ENCODE peak calls at places on chromosomes 13 and 19, in nine cellular contexts. One of them, this sample, is unnamed.

GRCh38 chr19:43711751-43712355 is 4.0 kb upstream of the IRGC start:
- DNase-seq in heart right ventricle: no peak
- DNase-seq in cardiac muscle cell: no peak
- DNase-seq in CD4-positive, alpha-beta T cell: no peak
- DNase-seq in NCI-H774: no peak
- DNase-seq in activated CD4-positive, alpha-beta T cell treated with anti-CD3 and anti-CD28 coated beads, Interleukin-2, amount 50 U/mL, for 48 hours: no peak
- DNase-seq in T-helper 2 cell: no peak
- DNase-seq in WTC11: no peak
- DNase-seq in NCI-H345: no peak
- DNase-seq in this sample: peak; percentile 28

GRCh38 chr13:49213539-49213938 is 6.6 kb upstream of the MLNR start:
- DNase-seq in CD4-positive, alpha-beta T cell: no peak
- DNase-seq in heart right ventricle: no peak
- DNase-seq in activated CD4-positive, alpha-beta T cell treated with anti-CD3 and anti-CD28 coated beads, Interleukin-2, amount 50 U/mL, for 48 hours: no peak
- DNase-seq in T-helper 2 cell: no peak
- DNase-seq in NCI-H345: no peak
- DNase-seq in WTC11: no peak
- DNase-seq in NCI-H774: no peak
- DNase-seq in cardiac muscle cell: no peak
- DNase-seq in this sample: no peak

GRCh38 chr13:23462815-23463559 is 29.5 kb upstream of the SACS start:
- DNase-seq in CD4-positive, alpha-beta T cell: no peak
- DNase-seq in WTC11: no peak
- DNase-seq in NCI-H345: no peak
- DNase-seq in NCI-H774: no peak
- DNase-seq in heart right ventricle: no peak
- DNase-seq in cardiac muscle cell: no peak
- DNase-seq in T-helper 2 cell: no peak
- DNase-seq in activated CD4-positive, alpha-beta T cell treated with anti-CD3 and anti-CD28 coated beads, Interleukin-2, amount 50 U/mL, for 48 hours: no peak
- DNase-seq in this sample: no peak

GRCh38 chr13:26377038-26377437 is 123.1 kb downstream of the CDK8 start:
- DNase-seq in NCI-H345: no peak
- DNase-seq in heart right ventricle: no peak
- DNase-seq in NCI-H774: no peak
- DNase-seq in CD4-positive, alpha-beta T cell: no peak
- DNase-seq in cardiac muscle cell: peak; percentile 29
- DNase-seq in activated CD4-positive, alpha-beta T cell treated with anti-CD3 and anti-CD28 coated beads, Interleukin-2, amount 50 U/mL, for 48 hours: no peak
- DNase-seq in T-helper 2 cell: no peak
- DNase-seq in WTC11: peak; percentile 60
- DNase-seq in this sample: no peak

GRCh38 chr13:26895081-26895807 is 134.7 kb upstream of the GPR12 start:
- DNase-seq in NCI-H774: no peak
- DNase-seq in T-helper 2 cell: no peak
- DNase-seq in cardiac muscle cell: peak; percentile 20
- DNase-seq in heart right ventricle: no peak
- DNase-seq in WTC11: peak; percentile 21
- DNase-seq in NCI-H345: no peak
- DNase-seq in activated CD4-positive, alpha-beta T cell treated with anti-CD3 and anti-CD28 coated beads, Interleukin-2, amount 50 U/mL, for 48 hours: no peak
- DNase-seq in CD4-positive, alpha-beta T cell: no peak
- DNase-seq in this sample: no peak

GRCh38 chr13:92823059-92823458 is 403.5 kb upstream of the GPC6 start:
- DNase-seq in NCI-H345: peak; percentile 44
- DNase-seq in heart right ventricle: no peak
- DNase-seq in activated CD4-positive, alpha-beta T cell treated with anti-CD3 and anti-CD28 coated beads, Interleukin-2, amount 50 U/mL, for 48 hours: no peak
- DNase-seq in CD4-positive, alpha-beta T cell: no peak
- DNase-seq in NCI-H774: peak; percentile 10
- DNase-seq in T-helper 2 cell: no peak
- DNase-seq in cardiac muscle cell: no peak
- DNase-seq in WTC11: no peak
- DNase-seq in this sample: no peak

GRCh38 chr19:38710416-38710702 is 33.9 kb downstream of the CAPN12 start:
- DNase-seq in NCI-H774: no peak
- DNase-seq in CD4-positive, alpha-beta T cell: no peak
- DNase-seq in WTC11: no peak
- DNase-seq in cardiac muscle cell: no peak
- DNase-seq in activated CD4-positive, alpha-beta T cell treated with anti-CD3 and anti-CD28 coated beads, Interleukin-2, amount 50 U/mL, for 48 hours: no peak
- DNase-seq in NCI-H345: no peak
- DNase-seq in heart right ventricle: no peak
- DNase-seq in T-helper 2 cell: no peak
- DNase-seq in this sample: no peak

GRCh38 chr13:97627566-97627965 is 193.6 kb downstream of the RAP2A start:
- DNase-seq in WTC11: peak; percentile 26
- DNase-seq in activated CD4-positive, alpha-beta T cell treated with anti-CD3 and anti-CD28 coated beads, Interleukin-2, amount 50 U/mL, for 48 hours: no peak
- DNase-seq in CD4-positive, alpha-beta T cell: no peak
- DNase-seq in NCI-H345: no peak
- DNase-seq in heart right ventricle: peak; percentile 25
- DNase-seq in cardiac muscle cell: peak; percentile 96
- DNase-seq in NCI-H774: no peak
- DNase-seq in T-helper 2 cell: no peak
- DNase-seq in this sample: no peak

GRCh38 chr13:45575146-45575829 is 40.3 kb downstream of the ERICH6B start:
- DNase-seq in WTC11: no peak
- DNase-seq in CD4-positive, alpha-beta T cell: no peak
- DNase-seq in heart right ventricle: no peak
- DNase-seq in NCI-H774: no peak
- DNase-seq in cardiac muscle cell: no peak
- DNase-seq in NCI-H345: no peak
- DNase-seq in activated CD4-positive, alpha-beta T cell treated with anti-CD3 and anti-CD28 coated beads, Interleukin-2, amount 50 U/mL, for 48 hours: no peak
- DNase-seq in T-helper 2 cell: no peak
- DNase-seq in this sample: no peak

GRCh38 chr13:77637583-77637982 is 59.9 kb upstream of the SLAIN1 start:
- DNase-seq in WTC11: no peak
- DNase-seq in NCI-H345: peak; percentile 91
- DNase-seq in T-helper 2 cell: no peak
- DNase-seq in NCI-H774: no peak
- DNase-seq in activated CD4-positive, alpha-beta T cell treated with anti-CD3 and anti-CD28 coated beads, Interleukin-2, amount 50 U/mL, for 48 hours: no peak
- DNase-seq in cardiac muscle cell: no peak
- DNase-seq in heart right ventricle: no peak
- DNase-seq in CD4-positive, alpha-beta T cell: no peak
- DNase-seq in this sample: no peak

GRCh38 chr19:19550454-19550842 is 12.4 kb downstream of the CILP2 start:
- DNase-seq in cardiac muscle cell: peak; percentile 78
- DNase-seq in WTC11: no peak
- DNase-seq in NCI-H774: no peak
- DNase-seq in T-helper 2 cell: no peak
- DNase-seq in CD4-positive, alpha-beta T cell: no peak
- DNase-seq in heart right ventricle: no peak
- DNase-seq in activated CD4-positive, alpha-beta T cell treated with anti-CD3 and anti-CD28 coated beads, Interleukin-2, amount 50 U/mL, for 48 hours: no peak
- DNase-seq in NCI-H345: no peak
- DNase-seq in this sample: no peak

GRCh38 chr19:34017024-34017423 is 155.3 kb upstream of the LSM14A start:
- DNase-seq in NCI-H774: no peak
- DNase-seq in activated CD4-positive, alpha-beta T cell treated with anti-CD3 and anti-CD28 coated beads, Interleukin-2, amount 50 U/mL, for 48 hours: no peak
- DNase-seq in CD4-positive, alpha-beta T cell: no peak
- DNase-seq in T-helper 2 cell: no peak
- DNase-seq in heart right ventricle: no peak
- DNase-seq in NCI-H345: no peak
- DNase-seq in WTC11: no peak
- DNase-seq in cardiac muscle cell: no peak
- DNase-seq in this sample: no peak

GRCh38 chr13:24502567-24503375 is 9.8 kb downstream of the PARP4 start:
- DNase-seq in NCI-H774: no peak
- DNase-seq in CD4-positive, alpha-beta T cell: no peak
- DNase-seq in heart right ventricle: peak; percentile 32
- DNase-seq in WTC11: no peak
- DNase-seq in activated CD4-positive, alpha-beta T cell treated with anti-CD3 and anti-CD28 coated beads, Interleukin-2, amount 50 U/mL, for 48 hours: no peak
- DNase-seq in cardiac muscle cell: peak; percentile 43
- DNase-seq in NCI-H345: peak; percentile 7
- DNase-seq in T-helper 2 cell: no peak
- DNase-seq in this sample: peak; percentile 62

GRCh38 chr19:30664358-30665058 is 292.3 kb downstream of the ZNF536 start:
- DNase-seq in NCI-H774: no peak
- DNase-seq in T-helper 2 cell: no peak
- DNase-seq in CD4-positive, alpha-beta T cell: no peak
- DNase-seq in WTC11: peak; percentile 35
- DNase-seq in NCI-H345: no peak
- DNase-seq in cardiac muscle cell: peak; percentile 8
- DNase-seq in heart right ventricle: peak; percentile 63
- DNase-seq in activated CD4-positive, alpha-beta T cell treated with anti-CD3 and anti-CD28 coated beads, Interleukin-2, amount 50 U/mL, for 48 hours: no peak
- DNase-seq in this sample: no peak

GRCh38 chr19:737591-738093 is 13.3 kb upstream of the MISP start:
- DNase-seq in CD4-positive, alpha-beta T cell: peak; percentile 71
- DNase-seq in activated CD4-positive, alpha-beta T cell treated with anti-CD3 and anti-CD28 coated beads, Interleukin-2, amount 50 U/mL, for 48 hours: peak; percentile 67
- DNase-seq in T-helper 2 cell: peak; percentile 36
- DNase-seq in NCI-H345: no peak
- DNase-seq in cardiac muscle cell: peak; percentile 53
- DNase-seq in WTC11: peak; percentile 87
- DNase-seq in heart right ventricle: peak; percentile 59
- DNase-seq in NCI-H774: no peak
- DNase-seq in this sample: peak; percentile 72

GRCh38 chr19:35074426-35075201 is 33.1 kb downstream of the HPN start:
- DNase-seq in T-helper 2 cell: no peak
- DNase-seq in activated CD4-positive, alpha-beta T cell treated with anti-CD3 and anti-CD28 coated beads, Interleukin-2, amount 50 U/mL, for 48 hours: no peak
- DNase-seq in heart right ventricle: no peak
- DNase-seq in CD4-positive, alpha-beta T cell: no peak
- DNase-seq in NCI-H345: no peak
- DNase-seq in NCI-H774: no peak
- DNase-seq in WTC11: no peak
- DNase-seq in cardiac muscle cell: no peak
- DNase-seq in this sample: no peak

GRCh38 chr13:47628666-47629065 is 372.4 kb downstream of the SUCLA2 start:
- DNase-seq in WTC11: no peak
- DNase-seq in T-helper 2 cell: no peak
- DNase-seq in NCI-H774: no peak
- DNase-seq in cardiac muscle cell: no peak
- DNase-seq in CD4-positive, alpha-beta T cell: no peak
- DNase-seq in NCI-H345: no peak
- DNase-seq in activated CD4-positive, alpha-beta T cell treated with anti-CD3 and anti-CD28 coated beads, Interleukin-2, amount 50 U/mL, for 48 hours: no peak
- DNase-seq in heart right ventricle: no peak
- DNase-seq in this sample: no peak

GRCh38 chr19:49938662-49939061 is 9.4 kb upstream of the NUP62 start:
- DNase-seq in WTC11: no peak
- DNase-seq in NCI-H774: no peak
- DNase-seq in heart right ventricle: no peak
- DNase-seq in activated CD4-positive, alpha-beta T cell treated with anti-CD3 and anti-CD28 coated beads, Interleukin-2, amount 50 U/mL, for 48 hours: no peak
- DNase-seq in CD4-positive, alpha-beta T cell: no peak
- DNase-seq in cardiac muscle cell: no peak
- DNase-seq in T-helper 2 cell: no peak
- DNase-seq in NCI-H345: no peak
- DNase-seq in this sample: no peak

GRCh38 chr13:44715287-44716224 is 139.4 kb upstream of the TSC22D1 start:
- DNase-seq in cardiac muscle cell: peak; percentile 37
- DNase-seq in heart right ventricle: no peak
- DNase-seq in NCI-H774: no peak
- DNase-seq in T-helper 2 cell: no peak
- DNase-seq in CD4-positive, alpha-beta T cell: no peak
- DNase-seq in activated CD4-positive, alpha-beta T cell treated with anti-CD3 and anti-CD28 coated beads, Interleukin-2, amount 50 U/mL, for 48 hours: no peak
- DNase-seq in NCI-H345: no peak
- DNase-seq in WTC11: no peak
- DNase-seq in this sample: no peak

GRCh38 chr13:21458457-21458815 is 667 bp downstream of the ZDHHC20 start:
- DNase-seq in NCI-H774: no peak
- DNase-seq in NCI-H345: peak; percentile 53
- DNase-seq in CD4-positive, alpha-beta T cell: peak; percentile 45
- DNase-seq in WTC11: peak; percentile 67
- DNase-seq in T-helper 2 cell: no peak
- DNase-seq in heart right ventricle: peak; percentile 35
- DNase-seq in cardiac muscle cell: no peak
- DNase-seq in activated CD4-positive, alpha-beta T cell treated with anti-CD3 and anti-CD28 coated beads, Interleukin-2, amount 50 U/mL, for 48 hours: peak; percentile 53
- DNase-seq in this sample: peak; percentile 68

GRCh38 chr19:34995551-34995950 is 4.6 kb upstream of the GRAMD1A start:
- DNase-seq in cardiac muscle cell: no peak
- DNase-seq in activated CD4-positive, alpha-beta T cell treated with anti-CD3 and anti-CD28 coated beads, Interleukin-2, amount 50 U/mL, for 48 hours: no peak
- DNase-seq in WTC11: no peak
- DNase-seq in CD4-positive, alpha-beta T cell: no peak
- DNase-seq in NCI-H345: no peak
- DNase-seq in heart right ventricle: no peak
- DNase-seq in T-helper 2 cell: no peak
- DNase-seq in NCI-H774: no peak
- DNase-seq in this sample: no peak

GRCh38 chr19:55494172-55494761 is 6.0 kb downstream of the SSC5D start:
- DNase-seq in WTC11: no peak
- DNase-seq in T-helper 2 cell: no peak
- DNase-seq in NCI-H774: no peak
- DNase-seq in CD4-positive, alpha-beta T cell: no peak
- DNase-seq in heart right ventricle: peak; percentile 68
- DNase-seq in activated CD4-positive, alpha-beta T cell treated with anti-CD3 and anti-CD28 coated beads, Interleukin-2, amount 50 U/mL, for 48 hours: no peak
- DNase-seq in NCI-H345: no peak
- DNase-seq in cardiac muscle cell: peak; percentile 94
- DNase-seq in this sample: no peak

GRCh38 chr19:33621065-33621785 is 528 bp upstream of the CHST8 start:
- DNase-seq in cardiac muscle cell: no peak
- DNase-seq in heart right ventricle: no peak
- DNase-seq in CD4-positive, alpha-beta T cell: no peak
- DNase-seq in NCI-H345: no peak
- DNase-seq in WTC11: peak; percentile 59
- DNase-seq in activated CD4-positive, alpha-beta T cell treated with anti-CD3 and anti-CD28 coated beads, Interleukin-2, amount 50 U/mL, for 48 hours: no peak
- DNase-seq in NCI-H774: no peak
- DNase-seq in T-helper 2 cell: no peak
- DNase-seq in this sample: no peak

GRCh38 chr13:76944457-76944856 is 3.9 kb upstream of the ACOD1 start:
- DNase-seq in NCI-H345: no peak
- DNase-seq in cardiac muscle cell: peak; percentile 70
- DNase-seq in WTC11: no peak
- DNase-seq in heart right ventricle: no peak
- DNase-seq in CD4-positive, alpha-beta T cell: no peak
- DNase-seq in T-helper 2 cell: no peak
- DNase-seq in activated CD4-positive, alpha-beta T cell treated with anti-CD3 and anti-CD28 coated beads, Interleukin-2, amount 50 U/mL, for 48 hours: no peak
- DNase-seq in NCI-H774: no peak
- DNase-seq in this sample: no peak

GRCh38 chr19:47188507-47189033 is 42.4 kb downstream of the BBC3 start:
- DNase-seq in CD4-positive, alpha-beta T cell: no peak
- DNase-seq in heart right ventricle: no peak
- DNase-seq in cardiac muscle cell: no peak
- DNase-seq in NCI-H774: no peak
- DNase-seq in activated CD4-positive, alpha-beta T cell treated with anti-CD3 and anti-CD28 coated beads, Interleukin-2, amount 50 U/mL, for 48 hours: no peak
- DNase-seq in WTC11: no peak
- DNase-seq in NCI-H345: no peak
- DNase-seq in T-helper 2 cell: no peak
- DNase-seq in this sample: no peak

GRCh38 chr19:10878253-10878652 is 6.9 kb downstream of the CARM1 start:
- DNase-seq in T-helper 2 cell: no peak
- DNase-seq in NCI-H774: no peak
- DNase-seq in activated CD4-positive, alpha-beta T cell treated with anti-CD3 and anti-CD28 coated beads, Interleukin-2, amount 50 U/mL, for 48 hours: no peak
- DNase-seq in WTC11: no peak
- DNase-seq in cardiac muscle cell: no peak
- DNase-seq in NCI-H345: no peak
- DNase-seq in heart right ventricle: no peak
- DNase-seq in CD4-positive, alpha-beta T cell: no peak
- DNase-seq in this sample: no peak

GRCh38 chr19:5104871-5105351 is 136.0 kb downstream of the KDM4B start:
- DNase-seq in CD4-positive, alpha-beta T cell: no peak
- DNase-seq in activated CD4-positive, alpha-beta T cell treated with anti-CD3 and anti-CD28 coated beads, Interleukin-2, amount 50 U/mL, for 48 hours: no peak
- DNase-seq in heart right ventricle: no peak
- DNase-seq in cardiac muscle cell: no peak
- DNase-seq in WTC11: no peak
- DNase-seq in T-helper 2 cell: no peak
- DNase-seq in NCI-H345: no peak
- DNase-seq in NCI-H774: no peak
- DNase-seq in this sample: no peak

GRCh38 chr13:77678691-77679090 is 18.8 kb upstream of the SLAIN1 start:
- DNase-seq in heart right ventricle: no peak
- DNase-seq in NCI-H774: no peak
- DNase-seq in CD4-positive, alpha-beta T cell: no peak
- DNase-seq in T-helper 2 cell: no peak
- DNase-seq in cardiac muscle cell: no peak
- DNase-seq in WTC11: no peak
- DNase-seq in activated CD4-positive, alpha-beta T cell treated with anti-CD3 and anti-CD28 coated beads, Interleukin-2, amount 50 U/mL, for 48 hours: no peak
- DNase-seq in NCI-H345: no peak
- DNase-seq in this sample: no peak

GRCh38 chr13:35797244-35797643 is 320.8 kb upstream of the MAB21L1 start:
- DNase-seq in cardiac muscle cell: no peak
- DNase-seq in NCI-H345: no peak
- DNase-seq in WTC11: no peak
- DNase-seq in T-helper 2 cell: no peak
- DNase-seq in activated CD4-positive, alpha-beta T cell treated with anti-CD3 and anti-CD28 coated beads, Interleukin-2, amount 50 U/mL, for 48 hours: no peak
- DNase-seq in NCI-H774: no peak
- DNase-seq in heart right ventricle: no peak
- DNase-seq in CD4-positive, alpha-beta T cell: no peak
- DNase-seq in this sample: no peak

GRCh38 chr19:42487025-42487797 is 41.1 kb downstream of the CEACAM1 start:
- DNase-seq in activated CD4-positive, alpha-beta T cell treated with anti-CD3 and anti-CD28 coated beads, Interleukin-2, amount 50 U/mL, for 48 hours: no peak
- DNase-seq in NCI-H345: no peak
- DNase-seq in T-helper 2 cell: no peak
- DNase-seq in WTC11: no peak
- DNase-seq in cardiac muscle cell: peak; percentile 51
- DNase-seq in NCI-H774: no peak
- DNase-seq in CD4-positive, alpha-beta T cell: no peak
- DNase-seq in heart right ventricle: no peak
- DNase-seq in this sample: no peak

GRCh38 chr19:48780684-48781391 is 25.5 kb downstream of the FGF21 start:
- DNase-seq in T-helper 2 cell: no peak
- DNase-seq in NCI-H774: no peak
- DNase-seq in activated CD4-positive, alpha-beta T cell treated with anti-CD3 and anti-CD28 coated beads, Interleukin-2, amount 50 U/mL, for 48 hours: no peak
- DNase-seq in NCI-H345: no peak
- DNase-seq in WTC11: no peak
- DNase-seq in cardiac muscle cell: peak; percentile 65
- DNase-seq in CD4-positive, alpha-beta T cell: no peak
- DNase-seq in heart right ventricle: no peak
- DNase-seq in this sample: no peak

This sample was measured in transverse colon.